ENCODE peak calls at places on chromosomes 11 and 22, in four cellular contexts. L is OCI-LY7, N is neural progenitor cell, T is upper lobe of left lung. I is an unnamed sample.

GRCh38 chr11:42170601-42171000 is 711.1 kb upstream of the LRRC4C start:
- DNase-seq in T (no peak), L (no peak), N (no peak), I (peak)

GRCh38 chr11:3165152-3165705 is at the start of gene OSBPL5:
- DNase-seq in N (peak), L (peak), T (peak), I (peak)

GRCh38 chr11:33984682-33985389 is 66.7 kb upstream of the CAPRIN1 start:
- DNase-seq in L (no peak), N (no peak), T (no peak), I (no peak)

GRCh38 chr11:64742940-64743590 is 877 bp downstream of the RASGRP2 start:
- DNase-seq in L (peak), T (peak), N (peak), I (peak)

GRCh38 chr22:31036671-31037550 is 44.2 kb upstream of the SMTN start:
- DNase-seq in N (no peak), L (no peak), T (no peak), I (peak)

GRCh38 chr11:69640995-69641581 is at the start of gene CCND1:
- DNase-seq in T (peak), N (peak), L (peak), I (peak)

GRCh38 chr22:25392584-25392983 is 171.9 kb upstream of the GRK3 start:
- DNase-seq in N (no peak), L (no peak), T (no peak), I (no peak)

GRCh38 chr11:41659990-41660389 is 200.5 kb upstream of the LRRC4C start:
- DNase-seq in N (no peak), T (no peak), L (no peak), I (no peak)

GRCh38 chr11:107567739-107568335 is 2.3 kb upstream of the ALKBH8 start:
- DNase-seq in T (no peak), N (no peak), L (peak), I (no peak)

GRCh38 chr11:6557063-6557462 is 46.4 kb downstream of the RRP8 start:
- DNase-seq in T (no peak), N (no peak), L (no peak), I (no peak)

DNA sequence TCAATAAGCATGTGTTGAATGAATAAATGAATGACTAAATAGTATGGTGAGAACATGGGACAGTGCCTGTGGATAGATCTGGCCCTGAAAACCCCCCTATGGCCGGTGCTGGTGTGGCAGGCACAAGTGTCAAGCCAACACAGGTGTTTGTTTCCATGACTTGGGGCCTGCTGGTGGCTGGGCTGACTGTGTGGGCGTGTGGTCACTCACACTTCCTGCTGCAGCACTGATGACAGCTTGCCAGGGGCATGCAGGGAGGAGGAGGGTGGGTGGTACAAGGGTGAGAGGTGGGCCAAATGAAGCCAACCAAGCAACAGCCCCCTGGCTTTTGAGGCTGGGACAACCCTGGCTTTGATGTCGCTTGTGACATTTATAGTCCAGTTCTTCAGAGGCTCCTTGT is 30.3 kb upstream of the ABCC8 start:
- DNase-seq in T (no peak), N (no peak), L (no peak), I (no peak)
- TF ChIP-seq CTCF in T (no peak), N (no peak), L (no peak), I (no peak)

GRCh38 chr22:35896306-35896705 is 132.3 kb downstream of the RBFOX2 start:
- DNase-seq in T (no peak), N (no peak), L (no peak), I (no peak)

GRCh38 chr22:35892192-35892591 is 136.4 kb downstream of the RBFOX2 start:
- DNase-seq in T (no peak), L (no peak), N (no peak), I (peak)

GRCh38 chr22:35894937-35895708 is 133.5 kb downstream of the RBFOX2 start:
- DNase-seq in L (peak), T (no peak), N (peak), I (peak)

GRCh38 chr22:35893698-35894097 is 134.9 kb downstream of the RBFOX2 start:
- DNase-seq in L (peak), T (no peak), N (no peak), I (peak)

GRCh38 chr22:35894464-35894878 is 134.2 kb downstream of the RBFOX2 start:
- DNase-seq in N (peak), T (peak), L (peak), I (no peak)
- H3K4me3 ChIP-seq in N (no peak), T (peak), L (peak), I (peak)

GRCh38 chr22:36585841-36586240 is 56.9 kb upstream of the EIF3D start:
- DNase-seq in N (no peak), T (no peak), L (no peak), I (no peak)
- TF ChIP-seq CTCF in N (no peak), T (no peak), L (no peak), I (no peak)

GRCh38 chr11:121946514-121946913 is 169.5 kb downstream of the BLID start:
- DNase-seq in N (no peak), T (no peak), L (no peak), I (no peak)
- H3K4me3 ChIP-seq in N (no peak), T (no peak), L (no peak), I (no peak)

GRCh38 chr11:96342971-96343711 is at the start of gene MAML2:
- DNase-seq in L (peak), N (peak), T (peak), I (peak)

GRCh38 chr11:96340555-96340885 is 2.5 kb downstream of the MAML2 start:
- DNase-seq in N (no peak), T (no peak), L (no peak), I (peak)

GRCh38 chr11:96342131-96342970 is 644 bp downstream of the MAML2 start:
- DNase-seq in N (peak), T (no peak), L (peak), I (no peak)

GRCh38 chr11:96339704-96340554 is 3.1 kb downstream of the MAML2 start:
- DNase-seq in L (no peak), T (no peak), N (no peak), I (peak)

GRCh38 chr11:96341237-96342130 is 1.5 kb downstream of the MAML2 start:
- DNase-seq in T (peak), L (peak), N (peak), I (peak)
- TF ChIP-seq CTCF in T (peak), L (peak), N (peak), I (peak)

DNA sequence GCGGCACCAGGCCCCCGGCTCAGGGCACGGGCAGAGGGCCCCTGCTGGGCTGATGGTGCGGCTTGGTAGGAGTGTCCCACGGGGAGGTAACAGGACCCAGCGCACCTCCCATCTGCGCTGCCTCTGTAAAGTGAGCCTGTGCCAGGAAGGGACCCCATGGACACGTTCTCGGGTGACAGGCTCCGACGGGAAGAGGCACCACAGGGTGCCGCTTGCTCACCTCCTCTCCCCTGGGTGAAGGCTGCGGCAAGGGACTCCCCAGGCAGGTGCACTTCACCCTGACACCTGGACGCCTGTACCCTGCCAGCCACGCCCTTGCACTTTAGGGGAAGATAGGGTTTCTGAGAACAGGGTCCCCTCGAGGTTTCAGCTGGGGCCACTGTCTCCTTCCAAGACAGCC is 48.1 kb downstream of the SHANK2 start:
- DNase-seq in T (no peak), N (no peak), L (peak), I (no peak)
- H3K4me3 ChIP-seq in T (no peak), N (no peak), L (no peak), I (no peak)